ENCODE peak calls at places on chromosome 14, in four cellular contexts. Q is brain microvascular endothelial cell, O is progenitor cell of endocrine pancreas, V is cardiac muscle cell. T is an unnamed sample.

GRCh38 chr14:71905860-71906259 is 26.4 kb upstream of the RGS6 start:
- DNase-seq in Q (no peak), O (no peak), V (no peak), T (no peak)

GRCh38 chr14:64983439-64984310 is 3.0 kb upstream of the FNTB start:
- DNase-seq in Q (peak), O (no peak), V (peak), T (no peak)

GRCh38 chr14:73722581-73722980 is 8.4 kb upstream of the PNMA1 start:
- DNase-seq in Q (no peak), O (no peak), V (no peak), T (no peak)

GRCh38 chr14:89428556-89429196 is 11.6 kb upstream of the FOXN3 start:
- DNase-seq in Q (no peak), O (no peak), V (no peak), T (no peak)

GRCh38 chr14:64478634-64479250 is 13.4 kb downstream of the AKAP5 start:
- DNase-seq in Q (peak), O (no peak), V (no peak), T (no peak)

GRCh38 chr14:89794096-89794495 is 160.4 kb downstream of the EFCAB11 start:
- DNase-seq in Q (no peak), O (no peak), V (no peak), T (no peak)

GRCh38 chr14:71764701-71765347 is 167.4 kb upstream of the RGS6 start:
- DNase-seq in Q (no peak), O (no peak), V (no peak), T (no peak)

GRCh38 chr14:24659916-24660570 is 26.1 kb upstream of the GZMB start:
- DNase-seq in Q (no peak), O (no peak), V (no peak), T (no peak)

GRCh38 chr14:88380405-88380804 is 5.1 kb upstream of the SPATA7 start:
- DNase-seq in Q (no peak), O (no peak), V (peak), T (no peak)

GRCh38 chr14:45252356-45253069 is 489 bp downstream of the MIS18BP1 start:
- DNase-seq in Q (no peak), O (no peak), V (no peak), T (no peak)

GRCh38 chr14:88667555-88668273 is 104.9 kb downstream of the ZC3H14 start:
- DNase-seq in Q (peak), O (peak), V (peak), T (no peak)

GRCh38 chr14:54000341-54000811 is 43.8 kb upstream of the BMP4 start:
- DNase-seq in Q (peak), O (no peak), V (no peak), T (no peak)

GRCh38 chr14:105374389-105374788 is 23.9 kb upstream of the TEX22 start:
- DNase-seq in Q (no peak), O (no peak), V (no peak), T (no peak)

GRCh38 chr14:29109589-29109988 is 343.0 kb downstream of the FOXG1 start:
- DNase-seq in Q (no peak), O (no peak), V (no peak), T (no peak)

GRCh38 chr14:32012571-32012970 is 64.5 kb upstream of the ARHGAP5 start:
- DNase-seq in Q (no peak), O (no peak), V (no peak), T (no peak)

GRCh38 chr14:30252151-30252550 is 306.8 kb upstream of the G2E3 start:
- DNase-seq in Q (no peak), O (no peak), V (no peak), T (no peak)

GRCh38 chr14:33855672-33856071 is 95.2 kb downstream of the EGLN3 start:
- DNase-seq in Q (no peak), O (no peak), V (no peak), T (no peak)

GRCh38 chr14:94581127-94581999 is at the start of gene SERPINA5:
- DNase-seq in Q (peak), O (no peak), V (peak), T (no peak)

GRCh38 chr14:39217214-39217879 is 16.4 kb upstream of the MIA2 start:
- DNase-seq in Q (no peak), O (no peak), V (no peak), T (no peak)

GRCh38 chr14:103315368-103315911 is 18.6 kb upstream of the EIF5 start:
- DNase-seq in Q (no peak), O (no peak), V (no peak), T (no peak)

GRCh38 chr14:50865677-50866076 is 6.2 kb upstream of the ABHD12B start:
- DNase-seq in Q (no peak), O (no peak), V (no peak), T (no peak)

GRCh38 chr14:63454863-63455622 is 88.1 kb downstream of the PPP2R5E start:
- DNase-seq in Q (peak), O (no peak), V (no peak), T (no peak)

GRCh38 chr14:71711619-71712018 is 220.6 kb upstream of the RGS6 start:
- DNase-seq in Q (peak), O (no peak), V (no peak), T (no peak)

GRCh38 chr14:65320661-65321308 is 91.7 kb upstream of the FUT8 start:
- DNase-seq in Q (no peak), O (no peak), V (peak), T (no peak)

GRCh38 chr14:92692822-92693226 is 55.6 kb downstream of the LGMN start:
- DNase-seq in Q (no peak), O (no peak), V (no peak), T (no peak)

GRCh38 chr14:89481167-89481566 is 64.1 kb upstream of the FOXN3 start:
- DNase-seq in Q (no peak), O (no peak), V (no peak), T (no peak)

GRCh38 chr14:36773136-36773540 is 111.5 kb downstream of the PAX9 start:
- DNase-seq in Q (peak), O (no peak), V (no peak), T (no peak)

GRCh38 chr14:63342381-63342780 is 23.6 kb upstream of the GPHB5 start:
- DNase-seq in Q (peak), O (no peak), V (no peak), T (no peak)

GRCh38 chr14:68598621-68599447 is 194.0 kb downstream of the ZFP36L1 start:
- DNase-seq in Q (peak), O (no peak), V (no peak), T (no peak)

GRCh38 chr14:59406454-59407245 is 58.5 kb downstream of the GPR135 start:
- DNase-seq in Q (no peak), O (no peak), V (no peak), T (no peak)

GRCh38 chr14:104786726-104787675 is 8.5 kb downstream of the AKT1 start:
- DNase-seq in Q (no peak), O (no peak), V (no peak), T (no peak)

GRCh38 chr14:92759300-92759678 is 10.9 kb upstream of the LGMN start:
- DNase-seq in Q (peak), O (no peak), V (peak), T (no peak)

GRCh38 chr14:24959791-24960331 is 90.1 kb downstream of the STXBP6 start:
- DNase-seq in Q (no peak), O (no peak), V (no peak), T (no peak)

GRCh38 chr14:52188381-52188780 is 79.1 kb upstream of the PTGDR start:
- DNase-seq in Q (no peak), O (no peak), V (no peak), T (no peak)
- TF ChIP-seq CTCF in Q (no peak), O (no peak), V (no peak), T (no peak)

DNA sequence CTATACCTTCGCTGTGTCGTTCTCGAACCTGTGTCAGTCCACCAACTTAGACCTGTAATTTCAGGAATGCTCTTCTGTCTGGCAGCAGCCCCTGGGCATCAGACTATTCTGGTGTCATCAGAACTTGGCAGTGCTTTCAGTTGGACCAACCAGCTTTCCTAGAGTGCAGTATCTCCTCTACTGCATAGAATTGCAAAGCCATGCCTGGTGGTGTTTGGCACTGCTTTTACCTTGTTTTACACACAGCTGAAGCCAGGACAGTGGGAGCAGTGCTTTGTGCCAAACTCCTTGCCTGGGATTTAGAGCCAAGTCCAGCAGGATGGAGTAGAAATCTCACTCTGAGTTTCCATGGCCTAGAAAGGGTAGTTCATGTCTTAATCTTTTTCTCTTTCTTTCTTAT is 1.5 kb downstream of the FLVCR2 start:
- DNase-seq in Q (no peak), O (no peak), V (no peak), T (no peak)
- TF ChIP-seq CTCF in Q (no peak), O (no peak), V (no peak), T (no peak)

GRCh38 chr14:41586237-41586636 is 20.4 kb upstream of the LRFN5 start:
- DNase-seq in Q (no peak), O (no peak), V (no peak), T (no peak)
- TF ChIP-seq CTCF in Q (no peak), O (no peak), V (peak), T (no peak)

GRCh38 chr14:67555518-67556090 is 22.5 kb downstream of the PLEKHH1 start:
- DNase-seq in Q (no peak), O (no peak), V (peak), T (no peak)

GRCh38 chr14:67557118-67557517 is 24.0 kb downstream of the PLEKHH1 start:
- DNase-seq in Q (no peak), O (no peak), V (no peak), T (no peak)

GRCh38 chr14:67557656-67558055 is 24.6 kb downstream of the PLEKHH1 start:
- DNase-seq in Q (no peak), O (no peak), V (no peak), T (no peak)

GRCh38 chr14:67554341-67554740 is 21.3 kb downstream of the PLEKHH1 start:
- DNase-seq in Q (no peak), O (no peak), V (no peak), T (no peak)

DNA sequence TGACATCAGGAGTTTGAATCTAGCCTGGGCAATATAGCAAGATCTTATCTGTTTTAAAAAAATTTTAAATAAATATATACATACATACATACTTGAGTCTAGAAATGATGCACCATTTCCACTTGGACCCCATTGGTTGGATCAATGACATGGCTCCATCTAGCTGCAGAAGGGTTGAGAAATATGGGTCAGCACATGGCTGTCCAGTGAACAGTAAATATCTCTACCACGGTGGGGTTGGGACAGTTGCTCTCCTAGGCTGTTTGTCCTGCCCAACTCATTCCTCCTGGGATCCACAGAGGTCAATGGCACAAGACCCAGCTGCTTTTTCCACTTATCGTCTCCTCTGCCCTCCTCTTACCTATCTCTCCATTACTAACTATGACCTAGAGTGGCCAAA is 23.6 kb downstream of the PLEKHH1 start:
- DNase-seq in Q (no peak), O (no peak), V (no peak), T (no peak)
- TF ChIP-seq CTCF in Q (no peak), O (no peak), V (no peak), T (no peak)

GRCh38 chr14:102209224-102209966 is 69.7 kb downstream of the WDR20 start:
- DNase-seq in Q (no peak), O (no peak), V (peak), T (no peak)
- TF ChIP-seq CTCF in Q (peak), O (peak), V (peak), T (no peak)

DNA sequence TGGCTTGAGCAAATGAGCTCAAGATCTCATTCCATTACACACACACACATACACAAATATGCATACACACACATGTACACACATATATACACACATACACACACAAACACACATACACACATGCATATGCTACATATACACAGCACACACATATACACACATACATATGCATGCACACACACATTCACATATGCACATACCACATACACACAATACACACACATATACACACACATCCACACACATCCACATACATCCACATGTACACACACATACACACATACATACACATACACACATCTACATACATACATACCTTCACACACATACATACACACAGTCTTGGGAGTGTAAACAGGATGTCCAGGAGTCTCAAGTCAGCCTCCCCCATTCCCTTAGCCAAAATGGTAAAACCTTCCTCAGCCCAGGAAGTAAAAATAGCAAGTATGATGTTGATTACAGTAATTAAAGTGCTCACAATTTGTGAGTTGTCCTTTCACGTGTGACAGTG is 12.8 kb downstream of the HHIPL1 start:
- DNase-seq in Q (no peak), O (no peak), V (no peak), T (no peak)
- TF ChIP-seq CTCF in Q (no peak), O (no peak), V (no peak), T (no peak)

GRCh38 chr14:81235096-81235495 is 14.3 kb upstream of the GTF2A1 start:
- DNase-seq in Q (no peak), O (no peak), V (no peak), T (no peak)
- TF ChIP-seq CTCF in Q (no peak), O (no peak), V (no peak), T (no peak)

GRCh38 chr14:75514673-75515630 is 7.3 kb upstream of the BATF start:
- DNase-seq in Q (no peak), O (no peak), V (no peak), T (peak)
- TF ChIP-seq CTCF in Q (peak), O (no peak), V (peak), T (no peak)

GRCh38 chr14:101351146-101351545 is 210.1 kb upstream of the DIO3 start:
- DNase-seq in Q (no peak), O (no peak), V (no peak), T (no peak)

GRCh38 chr14:101350021-101350420 is 211.3 kb upstream of the DIO3 start:
- DNase-seq in Q (no peak), O (no peak), V (no peak), T (no peak)

GRCh38 chr14:101351769-101352168 is 209.5 kb upstream of the DIO3 start:
- DNase-seq in Q (no peak), O (peak), V (no peak), T (no peak)

GRCh38 chr14:101349108-101349507 is 212.2 kb upstream of the DIO3 start:
- DNase-seq in Q (no peak), O (no peak), V (no peak), T (no peak)

GRCh38 chr14:101350710-101351109 is 210.6 kb upstream of the DIO3 start:
- DNase-seq in Q (no peak), O (no peak), V (no peak), T (no peak)
- TF ChIP-seq CTCF in Q (no peak), O (no peak), V (no peak), T (no peak)

GRCh38 chr14:34912182-34912581 is 37.0 kb upstream of the BAZ1A start:
- DNase-seq in Q (no peak), O (no peak), V (no peak), T (no peak)
- TF ChIP-seq CTCF in Q (peak), O (no peak), V (peak), T (no peak)

T was measured in natural killer cell.